ENCODE peak calls at places on chromosomes 7 and 10, in four cellular contexts. V is WTC11, O is GM12878, N is HepG2. X is an unnamed sample.
A peak's percentile ranks its signal among the peaks of the same experiment; 100 is the strongest.

GRCh38 chr7:46080595-46081159 is 159.6 kb upstream of the IGFBP3 start:
- DNase-seq in V (no peak), N (no peak), O (no peak), X (no peak)

GRCh38 chr10:58994226-58995057 is 182.0 kb upstream of the PHYHIPL start:
- DNase-seq in N (peak; percentile 92), O (no peak), V (no peak), X (no peak)

GRCh38 chr7:33059635-33060034 is 2.9 kb downstream of the NT5C3A start:
- DNase-seq in N (no peak), V (no peak), O (no peak), X (no peak)

GRCh38 chr7:15288746-15289145 is 273.1 kb downstream of the AGMO start:
- DNase-seq in O (no peak), N (no peak), V (no peak), X (no peak)

GRCh38 chr10:30503700-30504462 is 69.9 kb downstream of the MAP3K8 start:
- DNase-seq in O (no peak), N (no peak), V (no peak), X (peak; percentile 53)

GRCh38 chr7:30815016-30815854 is 44.0 kb downstream of the MINDY4 start:
- DNase-seq in O (no peak), N (no peak), V (no peak), X (no peak)

GRCh38 chr10:125002423-125003145 is 60.7 kb downstream of the ZRANB1 start:
- DNase-seq in N (no peak), V (peak; percentile 8), O (no peak), X (no peak)

GRCh38 chr10:24643679-24644209 is 79.9 kb downstream of the ARHGAP21 start:
- DNase-seq in V (no peak), N (no peak), O (no peak), X (peak; percentile 57)

GRCh38 chr10:79104264-79104954 is 35.6 kb downstream of the ZMIZ1 start:
- DNase-seq in V (no peak), N (no peak), O (no peak), X (no peak)

GRCh38 chr7:122397381-122397780 is 92.8 kb upstream of the FEZF1 start:
- DNase-seq in V (no peak), N (no peak), O (no peak), X (no peak)

GRCh38 chr7:105268511-105269392 is 120.0 kb downstream of the SRPK2 start:
- DNase-seq in O (no peak), V (no peak), N (peak; percentile 13), X (no peak)

GRCh38 chr7:128774921-128775320 is 673 bp downstream of the OPN1SW start:
- DNase-seq in O (no peak), N (no peak), V (no peak), X (no peak)

GRCh38 chr7:131007439-131008330 is 273.7 kb upstream of the KLF14 start:
- DNase-seq in O (peak; percentile 63), V (peak; percentile 54), N (peak; percentile 70), X (peak; percentile 81)

GRCh38 chr10:110081914-110082313 is 74.1 kb downstream of the ADD3 start:
- DNase-seq in N (peak; percentile 66), O (no peak), V (no peak), X (peak; percentile 61)

GRCh38 chr10:73423309-73423708 is 9.5 kb upstream of the ANXA7 start:
- DNase-seq in N (no peak), V (no peak), O (no peak), X (no peak)

GRCh38 chr7:80859272-80859970 is 59.4 kb downstream of the SEMA3C start:
- DNase-seq in N (no peak), O (no peak), V (no peak), X (no peak)

GRCh38 chr7:96246972-96247371 is 74.9 kb downstream of the SLC25A13 start:
- DNase-seq in V (no peak), O (no peak), N (no peak), X (no peak)

GRCh38 chr10:130340816-130341215 is 204.6 kb downstream of the GLRX3 start:
- DNase-seq in O (no peak), N (no peak), V (no peak), X (no peak)

GRCh38 chr7:99098824-99099498 is 44.9 kb downstream of the SMURF1 start:
- DNase-seq in V (no peak), N (peak; percentile 96), O (no peak), X (no peak)

GRCh38 chr7:70975816-70976215 is 156.1 kb upstream of the GALNT17 start:
- DNase-seq in O (no peak), V (no peak), N (no peak), X (no peak)

GRCh38 chr10:8594711-8595110 is 540.2 kb downstream of the GATA3 start:
- DNase-seq in O (no peak), V (no peak), N (no peak), X (no peak)

GRCh38 chr10:127913368-127913759 is 6.5 kb downstream of the PTPRE start:
- DNase-seq in O (no peak), N (no peak), V (no peak), X (no peak)

GRCh38 chr7:124072603-124073324 is 39.9 kb upstream of the TMEM229A start:
- DNase-seq in O (no peak), V (no peak), N (peak; percentile 6), X (no peak)

GRCh38 chr10:17412323-17412722 is 42.1 kb downstream of the ST8SIA6 start:
- DNase-seq in N (no peak), O (no peak), V (peak; percentile 36), X (peak; percentile 67)

GRCh38 chr10:88091490-88092061 is 228.2 kb downstream of the PTEN start:
- DNase-seq in N (no peak), O (peak; percentile 98), V (no peak), X (no peak)

GRCh38 chr10:31146496-31147219 is 115.0 kb upstream of the ZNF438 start:
- DNase-seq in N (no peak), O (no peak), V (no peak), X (no peak)

GRCh38 chr7:55309040-55309991 is 55.8 kb upstream of the LANCL2 start:
- DNase-seq in O (peak; percentile 99), V (no peak), N (no peak), X (no peak)

GRCh38 chr10:51269816-51270215 is 195.5 kb downstream of the PRKG1 start:
- DNase-seq in N (no peak), O (no peak), V (no peak), X (no peak)

GRCh38 chr7:154503962-154504550 is 451.9 kb downstream of the DPP6 start:
- DNase-seq in V (no peak), N (peak; percentile 19), O (no peak), X (peak; percentile 57)

GRCh38 chr10:4070171-4070570 is 285.2 kb upstream of the KLF6 start:
- DNase-seq in V (no peak), N (no peak), O (no peak), X (no peak)

GRCh38 chr7:141073641-141074161 is at the start of gene TMEM178B:
- DNase-seq in N (no peak), O (no peak), V (no peak), X (no peak)
- TF ChIP-seq TCF7 in N (no peak), O (no peak), V (no peak), X (no peak)

GRCh38 chr10:101394522-101395133 is 40.7 kb downstream of the BTRC start:
- DNase-seq in N (no peak), V (no peak), O (no peak), X (peak; percentile 16)
- TF ChIP-seq TCF7 in N (no peak), V (no peak), O (no peak), X (no peak)

GRCh38 chr7:135910393-135911036 is 66.6 kb downstream of the MTPN start:
- DNase-seq in N (no peak), O (no peak), V (no peak), X (no peak)

GRCh38 chr7:135904282-135904681 is 72.9 kb downstream of the MTPN start:
- DNase-seq in N (no peak), V (no peak), O (no peak), X (no peak)

GRCh38 chr7:135901585-135902540 is 75.3 kb downstream of the MTPN start:
- DNase-seq in N (no peak), O (no peak), V (no peak), X (no peak)

GRCh38 chr7:135905355-135905754 is 71.8 kb downstream of the MTPN start:
- DNase-seq in N (no peak), V (no peak), O (no peak), X (no peak)

DNA sequence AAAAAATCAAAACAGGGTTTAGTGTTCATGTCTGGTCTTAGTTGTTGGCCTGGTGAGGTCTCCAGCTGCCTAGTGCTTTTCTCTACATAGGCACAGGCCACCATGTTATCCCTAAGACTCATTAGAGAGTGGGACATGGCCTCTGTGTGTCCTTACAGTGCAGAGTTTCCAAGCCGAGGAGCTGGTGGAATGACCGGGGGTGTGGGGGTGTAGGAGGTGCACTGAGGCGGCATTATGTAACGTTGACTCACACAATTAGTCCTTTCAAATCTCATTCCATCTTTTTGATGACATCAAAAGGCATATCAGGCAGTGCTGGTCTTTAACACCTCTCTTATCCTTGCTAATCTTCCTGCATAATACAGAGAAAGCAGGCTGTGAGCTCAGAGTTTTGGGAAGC is 71.3 kb downstream of the MTPN start:
- DNase-seq in V (no peak), O (no peak), N (no peak), X (no peak)
- TF ChIP-seq TCF7 in V (no peak), O (no peak), N (no peak), X (no peak)

GRCh38 chr7:823639-824038 is 8.6 kb upstream of the SUN1 start:
- DNase-seq in V (no peak), N (no peak), O (no peak), X (no peak)
- TF ChIP-seq TCF7 in V (no peak), N (no peak), O (no peak), X (no peak)

DNA sequence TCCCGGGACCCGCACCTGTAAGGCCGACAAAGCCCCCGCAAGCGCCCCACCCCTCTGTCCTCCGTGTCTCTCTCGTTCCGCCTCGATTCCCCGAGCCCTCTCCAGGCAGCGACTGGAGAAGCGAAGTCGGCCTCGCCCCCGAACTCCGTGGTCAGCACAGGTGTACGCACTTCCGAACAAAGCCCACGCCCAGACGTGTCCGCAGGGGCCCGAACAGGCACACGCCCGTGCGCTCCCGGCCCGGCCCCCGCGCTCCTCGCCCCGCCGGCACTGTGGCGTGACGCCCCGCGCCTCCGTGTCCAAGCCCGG is 758 bp downstream of the NRCAM start:
- DNase-seq in O (no peak), N (no peak), V (no peak), X (no peak)
- TF ChIP-seq TCF7 in O (no peak), N (no peak), V (no peak), X (no peak)

X was measured in K562.